ENCODE peak calls at places on chromosome 5, in eight cellular contexts. F is C1 segment of cervical spinal cord, H is EL, X is kidney tubule cell, O is fibroblast of the conjunctiva, E is psoas muscle, K is NCI-H460, T is GM03348. B is an unnamed sample.

GRCh38 chr5:174717826-174718455 is 6.4 kb upstream of the MSX2 start:
- DNase-seq in K (no peak), E (no peak), O (no peak), H (no peak), F (no peak), X (no peak), T (no peak), B (no peak)

GRCh38 chr5:59698774-59699173 is 194.8 kb downstream of the PDE4D start:
- DNase-seq in F (no peak), T (no peak), E (no peak), X (no peak), O (no peak), H (no peak), K (no peak), B (no peak)

GRCh38 chr5:112186401-112186990 is 232.6 kb downstream of the EPB41L4A start:
- DNase-seq in E (no peak), K (peak), O (peak), F (no peak), T (peak), H (peak), X (peak), B (no peak)

GRCh38 chr5:109410389-109411174 is 808 bp upstream of the PJA2 start:
- DNase-seq in E (peak), T (peak), X (peak), H (peak), K (peak), O (peak), F (peak), B (no peak)

GRCh38 chr5:131392461-131393095 is 128.7 kb downstream of the CDC42SE2 start:
- DNase-seq in O (no peak), E (no peak), T (no peak), K (no peak), F (no peak), X (no peak), H (no peak), B (no peak)

GRCh38 chr5:6773342-6774035 is 60.3 kb downstream of the TENT4A start:
- DNase-seq in F (no peak), K (no peak), H (no peak), O (no peak), X (peak), E (peak), T (no peak), B (no peak)

GRCh38 chr5:57246426-57246825 is 72.6 kb downstream of the GPBP1 start:
- DNase-seq in F (no peak), H (no peak), T (no peak), E (no peak), X (no peak), K (no peak), O (no peak), B (no peak)

GRCh38 chr5:105943119-105943518 is 1727.6 kb downstream of the EFNA5 start:
- DNase-seq in X (no peak), T (no peak), H (no peak), F (no peak), O (no peak), E (no peak), K (no peak), B (no peak)

GRCh38 chr5:134545070-134545868 is 19.8 kb downstream of the JADE2 start:
- DNase-seq in T (no peak), F (no peak), H (no peak), K (no peak), O (no peak), X (no peak), E (peak), B (no peak)

GRCh38 chr5:127872494-127872893 is 169.3 kb downstream of the CCDC192 start:
- DNase-seq in E (no peak), O (no peak), H (no peak), K (no peak), X (no peak), F (no peak), T (no peak), B (no peak)

GRCh38 chr5:128494516-128494915 is 43.5 kb downstream of the FBN2 start:
- DNase-seq in F (no peak), H (peak), E (no peak), X (peak), K (no peak), O (no peak), T (no peak), B (no peak)

GRCh38 chr5:65774346-65774745 is 52.3 kb downstream of the NLN start:
- DNase-seq in X (peak), T (peak), O (no peak), H (peak), E (no peak), F (no peak), K (no peak), B (no peak)

GRCh38 chr5:4374866-4375265 is 765.3 kb upstream of the ADAMTS16 start:
- DNase-seq in X (no peak), O (peak), T (no peak), E (no peak), F (no peak), K (peak), H (no peak), B (no peak)

GRCh38 chr5:82494942-82495341 is 216.8 kb upstream of the RPS23 start:
- DNase-seq in E (no peak), X (peak), H (peak), T (peak), F (no peak), O (no peak), K (no peak), B (no peak)

GRCh38 chr5:164000819-164001218 is 495.4 kb downstream of the MAT2B start:
- DNase-seq in H (no peak), T (no peak), X (peak), E (no peak), K (no peak), F (no peak), O (no peak), B (no peak)

GRCh38 chr5:62506659-62507460 is 71.8 kb upstream of the LRRC70 start:
- DNase-seq in H (no peak), F (no peak), K (no peak), E (no peak), X (peak), O (no peak), T (no peak), B (no peak)

GRCh38 chr5:71533142-71533541 is 54.0 kb upstream of the MCCC2 start:
- DNase-seq in E (no peak), X (no peak), F (no peak), O (peak), T (peak), K (no peak), H (peak), B (no peak)

GRCh38 chr5:144370273-144370672 is 199.6 kb downstream of the KCTD16 start:
- DNase-seq in T (no peak), H (no peak), E (no peak), X (no peak), O (no peak), K (no peak), F (no peak), B (no peak)

GRCh38 chr5:2703041-2703440 is 48.4 kb downstream of the IRX2 start:
- DNase-seq in X (no peak), E (no peak), H (no peak), F (no peak), K (no peak), O (no peak), T (no peak), B (no peak)

GRCh38 chr5:133066045-133066444 is 14.2 kb downstream of the HSPA4 start:
- DNase-seq in X (no peak), H (no peak), F (no peak), E (no peak), K (no peak), T (no peak), O (no peak), B (no peak)

GRCh38 chr5:90930062-90930461 is 371.5 kb downstream of the ADGRV1 start:
- DNase-seq in E (no peak), O (no peak), H (no peak), K (no peak), X (no peak), F (no peak), T (no peak), B (no peak)

B was measured in brain pericyte.